ENCODE peak calls at places on chromosomes 11 and 22, in four cellular contexts. R is GM23338, I is IMR-90, F is thoracic aorta. W is an unnamed sample. For H3K4me1 and H3K27me3, the result is how much of the 10 kb centered on the place peaks cover.

GRCh38 chr11:43930868-43931716 is 11.3 kb upstream of the C11orf96 start:
- DNase-seq in R (no peak), I (peak), F (no peak), W (no peak)

GRCh38 chr11:117426941-117427340 is 99.3 kb downstream of the CEP164 start:
- DNase-seq in R (no peak), I (no peak), F (no peak), W (no peak)

GRCh38 chr22:45992737-45993136 is 15.8 kb upstream of the WNT7B start:
- DNase-seq in R (no peak), I (no peak), F (no peak), W (peak)

GRCh38 chr22:46738961-46739870 is 1.2 kb upstream of the CERK start:
- DNase-seq in R (peak), I (peak), F (no peak), W (peak)

GRCh38 chr22:49962751-49963646 is 2.4 kb downstream of the PIM3 start:
- DNase-seq in R (no peak), I (no peak), F (no peak), W (no peak)

GRCh38 chr22:39486951-39487825 is 14.9 kb upstream of the MIEF1 start:
- DNase-seq in R (no peak), I (no peak), F (no peak), W (no peak)

GRCh38 chr11:68812526-68812925 is 29.2 kb downstream of the CPT1A start:
- DNase-seq in R (no peak), I (no peak), F (no peak), W (no peak)

GRCh38 chr22:47807506-47807905 is 1045.1 kb downstream of the TBC1D22A start:
- DNase-seq in R (no peak), I (no peak), F (no peak), W (no peak)

GRCh38 chr11:17353228-17354021 is 1.8 kb downstream of the NCR3LG1 start:
- DNase-seq in R (peak), I (peak), F (peak), W (peak)

GRCh38 chr11:75536786-75537629 is 11.3 kb upstream of the GDPD5 start:
- DNase-seq in R (no peak), I (peak), F (no peak), W (no peak)

GRCh38 chr22:38110008-38110862 is at the start of gene BAIAP2L2:
- DNase-seq in R (peak), I (no peak), F (no peak), W (no peak)

GRCh38 chr11:12430912-12431311 is 53.5 kb downstream of the PARVA start:
- DNase-seq in R (no peak), I (peak), F (peak), W (no peak)

GRCh38 chr11:111450480-111451320 is 61.5 kb downstream of the BTG4 start:
- DNase-seq in R (no peak), I (peak), F (no peak), W (no peak)

GRCh38 chr22:17540481-17540880 is 22.8 kb upstream of the SLC25A18 start:
- DNase-seq in R (peak), I (no peak), F (no peak), W (no peak)

GRCh38 chr11:62805044-62805892 is at the start of gene NXF1:
- DNase-seq in R (peak), I (peak), F (peak), W (peak)

GRCh38 chr11:34387653-34388052 is 29.8 kb upstream of the ABTB2 start:
- DNase-seq in R (no peak), I (no peak), F (no peak), W (no peak)

GRCh38 chr11:34313099-34313517 is 44.7 kb downstream of the ABTB2 start:
- DNase-seq in R (peak), I (no peak), F (no peak), W (no peak)

GRCh38 chr22:28435271-28435825 is 244.3 kb downstream of the TTC28 start:
- DNase-seq in R (peak), I (no peak), F (no peak), W (no peak)

GRCh38 chr11:126521196-126521595 is 165.7 kb downstream of the ST3GAL4 start:
- DNase-seq in R (no peak), I (no peak), F (no peak), W (no peak)

GRCh38 chr22:38089474-38089851 is 5.5 kb upstream of the SLC16A8 start:
- DNase-seq in R (no peak), I (no peak), F (no peak), W (no peak)

GRCh38 chr11:95145430-95146063 is 55.9 kb downstream of the ENDOD1 start:
- DNase-seq in R (no peak), I (no peak), F (no peak), W (no peak)

GRCh38 chr22:36571991-36572390 is 43.0 kb upstream of the EIF3D start:
- DNase-seq in R (no peak), I (no peak), F (no peak), W (no peak)

GRCh38 chr11:117910941-117911630 is 18.1 kb downstream of the TMPRSS13 start:
- DNase-seq in R (no peak), I (no peak), F (no peak), W (no peak)

GRCh38 chr11:72688929-72689328 is 14.7 kb upstream of the PDE2A start:
- DNase-seq in R (no peak), I (no peak), F (no peak), W (no peak)

GRCh38 chr11:74929431-74930363 is 19.2 kb downstream of the XRRA1 start:
- DNase-seq in R (peak), I (peak), F (peak), W (peak)

GRCh38 chr11:66851698-66852465 is 5.0 kb upstream of the LRFN4 start:
- DNase-seq in R (peak), I (no peak), F (no peak), W (peak)

GRCh38 chr11:17979770-17980371 is 33.0 kb downstream of the SERGEF start:
- DNase-seq in R (peak), I (peak), F (no peak), W (peak)

GRCh38 chr11:80365315-80365714 is 924.5 kb upstream of the TENM4 start:
- DNase-seq in R (no peak), I (no peak), F (no peak), W (no peak)

GRCh38 chr11:80365980-80366379 is 925.1 kb upstream of the TENM4 start:
- DNase-seq in R (no peak), I (no peak), F (no peak), W (no peak)

DNA sequence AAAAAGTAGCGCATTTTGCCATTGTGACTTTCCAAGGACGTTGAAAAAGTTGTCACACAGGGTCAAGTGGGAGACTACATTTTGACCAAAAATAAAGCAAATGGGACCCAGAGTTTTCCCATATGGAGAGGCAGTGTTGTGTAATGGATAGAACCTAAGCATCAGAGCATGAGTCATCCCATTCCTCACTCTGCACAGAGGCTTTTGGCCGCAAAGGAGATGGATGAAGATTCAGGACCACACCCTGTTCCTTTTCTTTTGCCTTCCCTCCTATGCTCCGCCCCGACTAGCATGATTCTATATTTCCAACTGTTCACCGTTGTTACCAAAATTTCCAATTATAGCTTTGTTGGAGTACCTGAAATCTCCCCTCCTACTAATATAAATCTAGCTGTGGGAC is 921.7 kb upstream of the TENM4 start:
- DNase-seq in R (no peak), I (no peak), F (no peak), W (no peak)
- H3K4me1 ChIP-seq in R (under half), I (under half), F (under half), W (under half)

DNA sequence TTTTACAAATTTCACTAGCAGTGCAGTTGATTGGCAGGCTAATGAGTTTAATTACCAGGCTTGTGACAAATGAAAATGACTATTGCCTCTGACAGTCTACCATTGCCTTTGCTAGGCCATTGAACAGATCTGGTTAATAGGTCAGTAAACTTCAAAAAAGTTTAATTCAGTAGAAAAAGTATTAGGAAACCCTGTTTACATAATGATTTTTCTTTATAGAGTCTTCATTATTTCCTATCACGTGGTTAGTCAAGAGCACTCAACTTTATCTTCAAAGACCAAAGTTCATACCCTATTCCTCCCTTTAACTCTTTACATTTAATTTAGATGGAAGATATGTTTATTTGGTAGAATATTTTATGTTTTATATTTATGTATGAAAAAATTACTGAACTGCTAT is 77.0 kb downstream of the PRMT3 start:
- DNase-seq in R (no peak), I (no peak), F (no peak), W (no peak)
- TF ChIP-seq CTCF in R (no peak), I (no peak), F (no peak), W (no peak)

GRCh38 chr22:23359583-23360123 is 179.3 kb downstream of the BCR start:
- DNase-seq in R (no peak), I (no peak), F (no peak), W (no peak)
- H3K27me3 ChIP-seq in R (half or more), I (under half), F (under half), W (under half)

GRCh38 chr22:43417555-43417954 is 5.7 kb downstream of the MPPED1 start:
- DNase-seq in R (no peak), I (no peak), F (no peak), W (no peak)
- H3K4me1 ChIP-seq in R (under half), I (under half), F (under half), W (under half)

DNA sequence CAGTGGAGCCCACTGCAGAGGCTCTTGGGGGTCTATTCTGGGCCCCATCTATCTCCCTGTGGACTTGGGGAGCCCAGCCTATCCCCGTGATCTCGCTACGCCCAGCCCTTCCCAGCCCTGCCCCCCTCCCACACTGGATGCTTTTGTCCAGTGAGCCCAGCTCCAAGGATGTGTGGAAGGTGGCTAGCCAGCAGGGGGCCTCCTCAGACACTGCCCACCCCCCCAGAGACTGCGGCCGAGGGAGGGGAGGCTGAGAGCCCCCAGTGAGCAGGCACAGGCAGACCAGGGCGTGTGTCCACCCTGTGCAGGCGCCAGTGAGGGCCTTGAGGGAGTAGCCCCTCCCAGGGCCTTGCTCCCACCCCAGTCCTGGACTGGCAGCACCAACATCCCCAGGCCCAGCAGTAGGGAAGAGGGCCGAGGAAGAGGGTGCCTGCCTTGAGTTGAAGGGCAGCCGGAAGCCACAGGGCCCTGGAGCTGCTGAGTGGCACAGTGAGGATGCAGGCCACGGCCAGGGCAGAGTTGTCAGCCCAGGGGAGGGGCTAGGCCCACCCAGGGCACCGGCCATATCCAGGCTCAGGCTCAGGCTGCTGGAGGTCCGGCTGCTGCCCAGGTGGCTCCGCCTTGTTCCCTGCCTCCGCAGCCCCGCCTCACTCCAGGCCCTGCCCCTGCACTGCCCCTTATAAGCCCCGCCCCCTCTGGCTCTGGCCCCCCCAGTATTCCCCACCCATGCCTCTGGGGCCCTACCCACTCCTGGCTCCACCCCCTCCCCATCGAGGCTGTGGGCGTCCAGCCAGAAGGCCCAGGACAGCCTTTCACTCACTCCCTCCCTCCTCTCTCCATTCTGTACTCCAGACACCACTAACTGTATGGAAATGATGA is 28.0 kb downstream of the MOB2 start:
- DNase-seq in R (peak), I (peak), F (peak), W (peak)
- TF ChIP-seq CTCF in R (peak), I (peak), F (peak), W (no peak)

GRCh38 chr11:64610596-64610995 is 19.6 kb downstream of the SLC22A12 start:
- DNase-seq in R (no peak), I (no peak), F (no peak), W (no peak)

GRCh38 chr11:64611961-64612646 is 21.1 kb downstream of the SLC22A12 start:
- DNase-seq in R (no peak), I (no peak), F (no peak), W (no peak)

GRCh38 chr11:64609436-64610047 is 18.5 kb downstream of the SLC22A12 start:
- DNase-seq in R (peak), I (no peak), F (no peak), W (no peak)

GRCh38 chr11:64613648-64614047 is 22.6 kb downstream of the SLC22A12 start:
- DNase-seq in R (no peak), I (no peak), F (no peak), W (no peak)

GRCh38 chr11:64611176-64611575 is 20.2 kb downstream of the SLC22A12 start:
- DNase-seq in R (no peak), I (no peak), F (no peak), W (no peak)
- H3K27me3 ChIP-seq in R (under half), I (half or more), F (under half), W (under half)

GRCh38 chr11:19441288-19441687 is 200.5 kb upstream of the E2F8 start:
- DNase-seq in R (no peak), I (no peak), F (no peak), W (no peak)
- H3K4me1 ChIP-seq in R (under half), I (under half), F (under half), W (under half)

GRCh38 chr11:58060939-58061672 is 30.4 kb downstream of the OR6Q1 start:
- DNase-seq in R (peak), I (peak), F (no peak), W (no peak)
- TF ChIP-seq CTCF in R (peak), I (peak), F (no peak), W (no peak)

DNA sequence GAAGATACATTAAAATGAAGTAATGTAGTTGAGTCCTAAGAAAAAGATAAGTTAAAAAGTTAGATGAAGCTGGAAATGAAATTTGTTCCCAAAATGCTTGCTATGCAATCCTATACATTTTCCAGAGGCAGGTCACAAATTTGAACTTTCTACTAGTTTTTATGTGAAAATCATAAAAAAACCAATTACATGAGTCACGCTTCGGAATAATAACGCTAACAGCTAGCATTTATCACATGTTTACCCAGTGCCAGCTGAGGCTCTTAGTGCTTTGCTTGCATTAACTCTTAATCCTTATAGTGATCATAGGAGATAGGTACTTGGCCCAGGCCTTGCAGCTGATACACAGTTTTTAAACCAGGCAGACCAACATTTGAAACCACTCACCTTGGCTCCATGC is 131.7 kb upstream of the RAG2 start:
- DNase-seq in R (no peak), I (no peak), F (no peak), W (no peak)
- H3K27me3 ChIP-seq in R (under half), I (under half), F (under half), W (under half)

GRCh38 chr11:1002091-1002984 is 34.2 kb downstream of the MUC6 start:
- DNase-seq in R (no peak), I (no peak), F (no peak), W (no peak)

GRCh38 chr11:999009-999408 is 37.5 kb downstream of the MUC6 start:
- DNase-seq in R (no peak), I (no peak), F (no peak), W (no peak)

GRCh38 chr11:1000357-1000982 is 36.0 kb downstream of the MUC6 start:
- DNase-seq in R (no peak), I (no peak), F (no peak), W (no peak)

GRCh38 chr11:1003159-1003558 is 33.4 kb downstream of the MUC6 start:
- DNase-seq in R (no peak), I (no peak), F (no peak), W (no peak)

DNA sequence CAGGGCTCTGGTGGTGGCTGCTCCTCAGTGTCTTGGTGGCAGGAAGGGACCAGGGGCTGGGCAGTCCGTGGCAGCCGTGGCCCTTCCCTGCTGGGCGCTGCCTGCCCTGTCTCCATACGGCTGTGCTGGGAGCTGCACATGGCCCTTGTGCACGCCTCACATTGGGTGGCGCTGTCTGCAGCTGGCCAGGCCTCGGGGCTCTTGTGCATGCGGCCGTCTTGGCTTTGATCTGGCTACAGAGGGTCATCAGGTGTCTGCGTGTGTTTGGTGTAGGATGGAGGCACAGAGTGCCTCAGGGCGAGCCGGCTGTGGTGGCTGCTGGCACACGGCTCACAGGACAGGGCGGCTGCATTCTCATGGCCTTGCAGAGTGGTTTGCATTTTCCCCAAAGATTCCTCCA is 34.8 kb downstream of the MUC6 start:
- DNase-seq in R (no peak), I (no peak), F (no peak), W (no peak)
- H3K4me1 ChIP-seq in R (under half), I (under half), F (under half), W (under half)

W was measured in BE2C.